ENCODE peak calls at places on chromosomes 16 and 17, in five cellular contexts. O is IMR-90, I is mesenchymal stem cell, V is H9, B is trophoblast cell. U is an unnamed sample.

GRCh38 chr17:36142230-36142629 is 34.2 kb downstream of the TBC1D3B start:
- DNase-seq in O (no peak), I (no peak), V (no peak), B (no peak), U (no peak)

GRCh38 chr17:59406808-59407381 is 75.4 kb downstream of the YPEL2 start:
- DNase-seq in O (peak), I (peak), V (no peak), B (no peak), U (no peak)

GRCh38 chr17:47983492-47984223 is 12.7 kb downstream of the CDK5RAP3 start:
- DNase-seq in O (peak), I (no peak), V (no peak), B (no peak), U (no peak)

GRCh38 chr17:59399914-59400313 is 68.5 kb downstream of the YPEL2 start:
- DNase-seq in O (no peak), I (no peak), V (no peak), B (no peak), U (no peak)

GRCh38 chr16:17775061-17775460 is 304.3 kb upstream of the XYLT1 start:
- DNase-seq in O (no peak), I (no peak), V (no peak), B (no peak), U (no peak)

GRCh38 chr16:1330260-1330914 is 3.1 kb upstream of the BAIAP3 start:
- DNase-seq in O (no peak), I (no peak), V (peak), B (no peak), U (peak)

GRCh38 chr16:56269824-56270684 is 78.8 kb downstream of the GNAO1 start:
- DNase-seq in O (peak), I (peak), V (peak), B (no peak), U (no peak)

GRCh38 chr16:967546-968295 is 3.1 kb downstream of the LMF1 start:
- DNase-seq in O (no peak), I (no peak), V (no peak), B (no peak), U (no peak)

GRCh38 chr16:13110124-13110796 is 208.9 kb downstream of the SHISA9 start:
- DNase-seq in O (no peak), I (peak), V (peak), B (peak), U (no peak)

GRCh38 chr17:28961391-28961790 is 10.1 kb upstream of the PHF12 start:
- DNase-seq in O (no peak), I (no peak), V (no peak), B (no peak), U (no peak)

GRCh38 chr16:2160915-2161551 is 5.5 kb downstream of the TRAF7 start:
- DNase-seq in O (peak), I (no peak), V (no peak), B (no peak), U (no peak)

GRCh38 chr17:71632328-71632727 is 488.5 kb upstream of the SOX9 start:
- DNase-seq in O (peak), I (peak), V (no peak), B (peak), U (no peak)

GRCh38 chr17:63189930-63190329 is 223.9 kb downstream of the TANC2 start:
- DNase-seq in O (no peak), I (no peak), V (no peak), B (peak), U (no peak)

GRCh38 chr17:75856062-75856681 is 1.0 kb upstream of the WBP2 start:
- DNase-seq in O (peak), I (peak), V (no peak), B (no peak), U (no peak)

GRCh38 chr17:72145972-72146755 is 25.3 kb downstream of the SOX9 start:
- DNase-seq in O (peak), I (no peak), V (no peak), B (no peak), U (no peak)

GRCh38 chr17:39607851-39608130 is at the start of gene NEUROD2:
- DNase-seq in O (no peak), I (no peak), V (peak), B (no peak), U (no peak)

GRCh38 chr17:27569257-27569722 is 61.7 kb upstream of the LGALS9 start:
- DNase-seq in O (peak), I (no peak), V (peak), B (peak), U (peak)

GRCh38 chr17:42547698-42548069 is 5.0 kb upstream of the HSD17B1 start:
- DNase-seq in O (no peak), I (no peak), V (no peak), B (no peak), U (no peak)

GRCh38 chr17:41523225-41523593 is 4.5 kb upstream of the KRT15 start:
- DNase-seq in O (no peak), I (no peak), V (no peak), B (no peak), U (no peak)

GRCh38 chr16:46853713-46854443 is 22.9 kb upstream of the C16orf87 start:
- DNase-seq in O (peak), I (peak), V (peak), B (peak), U (peak)

GRCh38 chr16:28930652-28931051 is 1.1 kb upstream of the CD19 start:
- DNase-seq in O (no peak), I (no peak), V (no peak), B (no peak), U (no peak)

GRCh38 chr16:67397451-67397801 is 4.1 kb upstream of the TPPP3 start:
- DNase-seq in O (no peak), I (peak), V (no peak), B (no peak), U (no peak)

GRCh38 chr17:59371426-59372099 is 40.1 kb downstream of the YPEL2 start:
- DNase-seq in O (no peak), I (peak), V (no peak), B (no peak), U (no peak)

GRCh38 chr17:32445497-32445896 is 1.2 kb downstream of the PSMD11 start:
- DNase-seq in O (no peak), I (no peak), V (no peak), B (no peak), U (no peak)

GRCh38 chr17:70259400-70259799 is 90.1 kb downstream of the KCNJ2 start:
- DNase-seq in O (no peak), I (no peak), V (no peak), B (no peak), U (no peak)
- H3K18ac ChIP-seq in O (no peak), I (no peak), V (no peak), B (no peak), U (no peak)

DNA sequence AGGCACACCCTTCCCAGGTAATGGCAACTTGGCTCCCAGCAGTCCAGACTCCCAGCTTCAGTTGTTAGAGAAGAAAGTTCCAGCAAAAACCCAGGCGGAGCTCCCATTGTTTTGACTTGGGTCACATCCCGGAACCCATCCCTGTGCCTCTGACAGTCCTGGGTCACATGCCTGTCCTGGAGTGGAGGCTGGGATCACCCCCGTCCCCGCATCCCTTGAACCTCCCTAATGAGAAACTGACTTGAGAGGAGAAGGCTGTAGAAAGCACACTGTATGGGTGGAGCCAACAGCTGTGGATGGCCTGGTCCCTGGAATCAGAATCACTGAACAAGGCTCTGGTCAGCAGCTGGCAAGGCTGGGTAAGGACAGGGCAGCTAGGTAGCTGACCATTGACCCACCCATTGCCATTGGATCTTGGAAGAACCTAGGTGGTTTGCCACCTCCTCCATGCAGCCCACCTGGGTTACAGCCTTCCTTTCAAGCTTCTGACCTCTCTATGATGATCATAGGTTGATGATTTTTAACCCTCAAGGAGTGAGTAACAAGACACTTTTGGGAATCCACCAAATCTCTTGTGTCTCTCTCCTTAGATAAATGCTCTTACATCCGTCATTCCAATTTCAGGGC is 18.3 kb downstream of the NKD1 start:
- DNase-seq in O (no peak), I (no peak), V (no peak), B (no peak), U (no peak)
- H3K18ac ChIP-seq in O (no peak), I (no peak), V (no peak), B (no peak), U (no peak)

DNA sequence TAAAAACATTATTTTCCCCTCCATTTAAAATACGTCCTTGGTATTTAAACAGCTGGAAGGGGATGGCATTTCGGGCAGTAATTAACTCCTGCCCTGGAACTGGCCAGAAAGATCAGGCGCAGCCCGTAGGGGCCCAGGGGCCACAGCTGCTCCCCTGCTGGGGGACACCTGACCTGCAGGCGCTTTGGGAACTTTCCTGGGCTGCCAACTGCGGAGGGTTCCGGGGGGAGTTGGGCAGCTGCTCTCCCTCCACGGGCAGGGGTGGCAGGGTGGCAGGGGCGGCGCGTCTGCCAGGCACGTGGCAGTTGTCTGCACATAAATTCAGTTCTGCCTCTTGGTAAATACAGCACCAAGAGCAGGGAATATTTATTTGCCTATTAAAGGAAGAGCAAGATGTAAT is 30.1 kb upstream of the CHMP6 start:
- DNase-seq in O (no peak), I (no peak), V (no peak), B (no peak), U (no peak)
- H3K18ac ChIP-seq in O (no peak), I (no peak), V (no peak), B (no peak), U (no peak)

DNA sequence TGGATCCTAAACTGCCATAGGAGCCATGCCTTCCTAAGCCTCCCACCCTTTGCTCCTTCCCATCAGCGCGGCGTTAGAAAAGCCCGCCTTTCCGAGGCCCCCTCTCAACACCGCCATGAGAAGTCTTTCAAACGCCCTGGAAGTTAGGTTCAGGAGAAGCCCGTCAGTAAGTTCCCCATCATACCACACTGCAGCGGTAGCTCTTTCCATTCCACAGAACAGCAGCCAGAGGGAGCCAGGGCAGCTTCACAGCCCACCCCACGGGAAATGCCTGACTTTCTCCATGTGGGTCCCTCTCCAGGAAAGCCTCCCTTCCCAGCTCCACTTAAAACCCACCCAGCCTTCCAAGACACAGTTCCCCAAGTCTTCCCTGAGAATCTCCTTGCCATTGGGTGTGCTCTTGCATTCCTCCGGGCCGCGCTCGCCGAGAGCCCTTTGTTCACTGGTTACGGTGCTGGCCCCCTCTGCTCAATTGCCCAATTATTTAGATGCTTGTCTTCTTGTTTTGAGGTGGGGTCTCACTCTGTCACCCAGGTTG is 28.7 kb downstream of the KIAA0513 start:
- DNase-seq in O (peak), I (peak), V (peak), B (no peak), U (no peak)
- H3K18ac ChIP-seq in O (no peak), I (peak), V (no peak), B (no peak), U (no peak)

GRCh38 chr17:700504-701094 is 14.0 kb downstream of the VPS53 start:
- DNase-seq in O (peak), I (peak), V (no peak), B (no peak), U (no peak)

GRCh38 chr17:705863-706262 is 8.8 kb downstream of the VPS53 start:
- DNase-seq in O (no peak), I (no peak), V (no peak), B (no peak), U (no peak)

GRCh38 chr17:704111-704864 is 10.4 kb downstream of the VPS53 start:
- DNase-seq in O (no peak), I (peak), V (no peak), B (no peak), U (no peak)

GRCh38 chr17:705011-705410 is 9.6 kb downstream of the VPS53 start:
- DNase-seq in O (no peak), I (no peak), V (no peak), B (no peak), U (no peak)

DNA sequence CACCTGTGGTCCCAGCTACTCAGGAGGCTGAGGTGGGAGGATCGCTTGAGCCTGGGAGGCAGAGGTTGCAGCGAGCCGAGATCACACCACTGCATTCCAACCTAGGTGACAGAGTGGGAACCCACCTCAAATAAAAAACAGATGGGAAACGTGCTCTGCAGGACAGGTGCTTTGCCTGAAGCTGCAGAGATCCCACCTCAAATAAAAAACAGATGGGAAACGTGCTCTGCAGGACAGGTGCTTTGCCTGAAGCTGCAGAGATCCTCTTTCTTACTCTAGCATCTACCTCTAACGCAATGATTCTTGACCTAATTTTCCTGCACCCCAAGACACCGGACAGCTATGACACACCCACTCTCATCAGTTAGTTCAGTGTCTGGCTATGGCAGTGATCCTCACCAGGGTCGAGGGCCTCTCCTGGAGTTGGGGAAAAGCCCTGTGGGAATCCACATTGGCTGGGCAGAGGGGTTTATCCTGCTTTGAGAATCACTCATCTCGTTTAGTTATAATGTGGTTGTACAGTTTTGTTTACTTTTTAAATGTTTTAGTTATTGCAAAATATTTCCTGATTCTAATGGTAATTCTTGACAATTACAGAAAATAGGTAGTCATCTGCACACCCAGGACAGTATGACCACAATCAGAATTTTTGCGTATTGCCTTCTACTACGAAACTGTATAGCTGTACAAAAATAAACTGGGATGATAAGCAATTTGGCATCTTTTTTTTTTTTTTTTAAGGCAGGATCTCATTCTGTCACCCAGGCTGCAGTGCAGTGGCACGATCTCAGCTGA is 11.4 kb downstream of the VPS53 start:
- DNase-seq in O (peak), I (peak), V (no peak), B (no peak), U (no peak)
- H3K18ac ChIP-seq in O (no peak), I (no peak), V (no peak), B (no peak), U (no peak)

DNA sequence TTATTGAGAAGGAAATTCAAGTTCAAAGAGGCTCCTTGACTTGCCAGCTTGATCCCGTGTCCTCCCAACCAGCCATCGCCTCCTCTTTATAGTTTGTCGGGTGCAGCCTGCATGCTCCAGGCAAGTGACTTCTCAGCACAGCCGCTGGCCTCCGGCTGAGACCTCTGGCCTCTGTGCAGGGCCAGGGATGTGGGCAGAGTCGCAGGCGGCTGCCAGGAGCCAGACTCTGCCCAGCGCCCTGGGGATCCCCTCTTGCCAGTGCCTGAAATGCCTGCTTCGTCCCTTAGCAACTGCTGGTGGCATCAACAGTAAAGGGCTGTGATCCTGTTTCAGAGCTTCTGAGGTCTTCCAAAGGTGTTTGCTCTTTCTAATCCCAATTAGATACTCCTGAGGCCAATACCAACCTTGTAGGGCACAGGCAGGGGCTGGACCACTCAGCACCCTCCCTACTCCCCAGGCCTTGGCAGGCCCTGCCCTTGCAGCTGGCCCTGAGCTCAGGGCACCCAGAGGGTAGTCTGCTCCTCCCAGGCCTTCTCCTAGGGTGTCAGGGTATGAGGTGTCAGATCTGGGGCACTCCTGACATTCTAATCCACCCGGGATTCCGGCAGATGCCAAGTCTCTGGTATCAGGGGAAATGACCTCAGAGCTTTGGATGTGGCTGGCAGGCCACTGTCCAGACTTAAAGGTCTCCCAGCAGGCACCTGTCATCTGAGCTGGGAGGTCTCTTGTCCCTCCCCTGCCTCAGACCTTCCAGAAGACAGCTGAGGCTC is 68.0 kb upstream of the SIAH1 start:
- DNase-seq in O (no peak), I (no peak), V (no peak), B (no peak), U (no peak)
- H3K18ac ChIP-seq in O (no peak), I (no peak), V (no peak), B (no peak), U (no peak)

DNA sequence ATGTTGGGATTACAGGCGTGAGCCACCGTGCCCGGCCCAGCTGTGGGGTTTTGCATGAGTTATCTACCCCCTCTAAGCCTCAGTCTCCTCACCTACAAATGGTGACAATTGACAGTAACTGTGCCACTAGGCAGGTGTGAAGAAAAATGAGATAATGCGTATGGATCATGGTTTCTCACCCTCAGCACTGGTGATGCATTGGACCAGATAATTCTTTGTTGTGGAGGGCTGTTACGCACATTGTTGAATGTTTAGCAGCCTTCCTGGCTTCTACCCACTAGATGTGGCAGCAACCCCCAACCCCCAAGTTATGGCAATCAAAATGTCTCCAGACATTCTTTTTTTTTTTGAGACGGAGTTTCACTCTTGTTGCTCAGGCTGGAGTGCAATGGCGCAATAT is 9.0 kb upstream of the HAPSTR1 start:
- DNase-seq in O (no peak), I (no peak), V (no peak), B (no peak), U (no peak)
- H3K18ac ChIP-seq in O (no peak), I (no peak), V (no peak), B (no peak), U (no peak)

GRCh38 chr17:16986391-16986790 is 14.5 kb upstream of the TNFRSF13B start:
- DNase-seq in O (peak), I (peak), V (no peak), B (no peak), U (no peak)
- H3K18ac ChIP-seq in O (no peak), I (no peak), V (no peak), B (no peak), U (no peak)

GRCh38 chr16:57565461-57565860 is 23.0 kb downstream of the ADGRG5 start:
- DNase-seq in O (no peak), I (no peak), V (no peak), B (no peak), U (no peak)

GRCh38 chr16:57563761-57564160 is 21.3 kb downstream of the ADGRG5 start:
- DNase-seq in O (no peak), I (no peak), V (no peak), B (no peak), U (no peak)

GRCh38 chr16:57563487-57563750 is 21.0 kb downstream of the ADGRG5 start:
- DNase-seq in O (no peak), I (no peak), V (no peak), B (no peak), U (no peak)

GRCh38 chr16:57566436-57566835 is 24.0 kb downstream of the ADGRG5 start:
- DNase-seq in O (no peak), I (no peak), V (no peak), B (no peak), U (no peak)

DNA sequence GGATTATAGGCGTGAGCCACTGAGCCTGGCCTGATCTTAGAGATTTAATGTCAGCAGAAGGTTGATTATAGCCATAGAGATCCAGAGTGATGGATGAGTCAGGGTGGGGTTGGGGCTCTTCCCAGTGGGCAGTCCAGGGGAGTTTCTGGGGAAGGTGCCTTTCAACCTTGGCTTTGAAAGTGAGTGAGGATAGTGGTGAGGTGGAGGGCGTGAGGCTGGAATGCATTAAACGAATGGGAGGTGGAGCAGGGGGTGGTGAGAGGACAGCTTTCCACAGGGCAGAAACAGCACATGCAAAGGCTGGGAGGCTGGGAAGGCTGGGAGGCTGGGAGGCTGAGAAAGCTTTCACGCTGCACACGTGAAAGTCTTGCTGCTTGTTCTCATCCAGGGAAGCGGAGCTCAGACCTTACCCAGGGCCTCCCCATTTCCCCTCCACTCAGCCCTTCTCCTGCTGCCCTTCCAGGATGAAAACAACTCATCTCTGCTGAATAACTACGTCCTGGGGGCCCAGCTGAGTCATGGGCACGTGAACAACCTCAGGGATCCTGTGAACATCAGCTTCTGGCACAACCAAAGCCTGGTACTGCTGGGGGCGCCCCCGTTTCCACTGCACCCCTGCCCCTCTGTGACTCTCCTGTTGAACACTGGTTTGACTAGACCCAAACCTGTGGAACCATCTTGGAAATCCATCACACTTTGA is 22.3 kb downstream of the ADGRG5 start:
- DNase-seq in O (peak), I (peak), V (no peak), B (no peak), U (no peak)
- H3K18ac ChIP-seq in O (no peak), I (no peak), V (no peak), B (no peak), U (no peak)

U was measured in H1.